ENCODE peak calls at places on chromosomes 3 and 15, in six cellular contexts. One of them, this sample, is unnamed.
A peak's percentile ranks its signal among the peaks of the same experiment; 100 is the strongest.

GRCh38 chr3:10366681-10367101 is 45.8 kb upstream of the SEC13 start:
- DNase-seq in CD4-positive, alpha-beta memory T cell: no peak
- DNase-seq in stimulated activated CD8-positive, alpha-beta memory T cell treated with anti-CD3 and anti-CD28 coated beads, Interleukin-12 subunit alpha, Interleukin-12 subunit beta, amount 100 ng/mL, for 4 hours: no peak
- DNase-seq in T-helper 2 cell: no peak
- DNase-seq in osteocyte: no peak
- DNase-seq in HEK293T: no peak
- DNase-seq in this sample: peak; percentile 78

GRCh38 chr3:179837374-179837773 is 184.5 kb downstream of the USP13 start:
- DNase-seq in CD4-positive, alpha-beta memory T cell: no peak
- DNase-seq in stimulated activated CD8-positive, alpha-beta memory T cell treated with anti-CD3 and anti-CD28 coated beads, Interleukin-12 subunit alpha, Interleukin-12 subunit beta, amount 100 ng/mL, for 4 hours: no peak
- DNase-seq in T-helper 2 cell: no peak
- DNase-seq in osteocyte: no peak
- DNase-seq in HEK293T: no peak
- DNase-seq in this sample: no peak

GRCh38 chr3:30668051-30668609 is 61.7 kb downstream of the TGFBR2 start:
- DNase-seq in CD4-positive, alpha-beta memory T cell: no peak
- DNase-seq in stimulated activated CD8-positive, alpha-beta memory T cell treated with anti-CD3 and anti-CD28 coated beads, Interleukin-12 subunit alpha, Interleukin-12 subunit beta, amount 100 ng/mL, for 4 hours: no peak
- DNase-seq in T-helper 2 cell: no peak
- DNase-seq in osteocyte: no peak
- DNase-seq in HEK293T: no peak
- DNase-seq in this sample: peak; percentile 7

GRCh38 chr15:100932676-100933348 is 13.7 kb downstream of the LRRK1 start:
- DNase-seq in CD4-positive, alpha-beta memory T cell: no peak
- DNase-seq in stimulated activated CD8-positive, alpha-beta memory T cell treated with anti-CD3 and anti-CD28 coated beads, Interleukin-12 subunit alpha, Interleukin-12 subunit beta, amount 100 ng/mL, for 4 hours: no peak
- DNase-seq in T-helper 2 cell: no peak
- DNase-seq in osteocyte: peak; percentile 66
- DNase-seq in HEK293T: no peak
- DNase-seq in this sample: peak; percentile 56

GRCh38 chr3:117255736-117256135 is 546.2 kb downstream of the TUSC7 start:
- DNase-seq in CD4-positive, alpha-beta memory T cell: no peak
- DNase-seq in stimulated activated CD8-positive, alpha-beta memory T cell treated with anti-CD3 and anti-CD28 coated beads, Interleukin-12 subunit alpha, Interleukin-12 subunit beta, amount 100 ng/mL, for 4 hours: no peak
- DNase-seq in T-helper 2 cell: no peak
- DNase-seq in osteocyte: no peak
- DNase-seq in HEK293T: no peak
- DNase-seq in this sample: no peak

GRCh38 chr15:54594115-54594514 is 602.6 kb downstream of the RSL24D1 start:
- DNase-seq in CD4-positive, alpha-beta memory T cell: no peak
- DNase-seq in stimulated activated CD8-positive, alpha-beta memory T cell treated with anti-CD3 and anti-CD28 coated beads, Interleukin-12 subunit alpha, Interleukin-12 subunit beta, amount 100 ng/mL, for 4 hours: no peak
- DNase-seq in T-helper 2 cell: no peak
- DNase-seq in osteocyte: no peak
- DNase-seq in HEK293T: no peak
- DNase-seq in this sample: no peak

GRCh38 chr3:13479332-13479581 is 849 bp upstream of the HDAC11 start:
- DNase-seq in CD4-positive, alpha-beta memory T cell: no peak
- DNase-seq in stimulated activated CD8-positive, alpha-beta memory T cell treated with anti-CD3 and anti-CD28 coated beads, Interleukin-12 subunit alpha, Interleukin-12 subunit beta, amount 100 ng/mL, for 4 hours: peak; percentile 25
- DNase-seq in T-helper 2 cell: peak; percentile 22
- DNase-seq in osteocyte: no peak
- DNase-seq in HEK293T: peak; percentile 37
- DNase-seq in this sample: peak; percentile 86

GRCh38 chr15:78044407-78045155 is 32.9 kb downstream of the TBC1D2B start:
- DNase-seq in CD4-positive, alpha-beta memory T cell: peak; percentile 38
- DNase-seq in stimulated activated CD8-positive, alpha-beta memory T cell treated with anti-CD3 and anti-CD28 coated beads, Interleukin-12 subunit alpha, Interleukin-12 subunit beta, amount 100 ng/mL, for 4 hours: no peak
- DNase-seq in T-helper 2 cell: no peak
- DNase-seq in osteocyte: no peak
- DNase-seq in HEK293T: no peak
- DNase-seq in this sample: no peak

GRCh38 chr15:22786868-22787698 is 639 bp downstream of the NIPA1 start:
- DNase-seq in CD4-positive, alpha-beta memory T cell: no peak
- DNase-seq in stimulated activated CD8-positive, alpha-beta memory T cell treated with anti-CD3 and anti-CD28 coated beads, Interleukin-12 subunit alpha, Interleukin-12 subunit beta, amount 100 ng/mL, for 4 hours: peak; percentile 4
- DNase-seq in T-helper 2 cell: no peak
- DNase-seq in osteocyte: no peak
- DNase-seq in HEK293T: peak; percentile 16
- DNase-seq in this sample: peak; percentile 84

GRCh38 chr15:39142500-39142899 is 438.4 kb upstream of the THBS1 start:
- DNase-seq in CD4-positive, alpha-beta memory T cell: no peak
- DNase-seq in stimulated activated CD8-positive, alpha-beta memory T cell treated with anti-CD3 and anti-CD28 coated beads, Interleukin-12 subunit alpha, Interleukin-12 subunit beta, amount 100 ng/mL, for 4 hours: no peak
- DNase-seq in T-helper 2 cell: no peak
- DNase-seq in osteocyte: no peak
- DNase-seq in HEK293T: no peak
- DNase-seq in this sample: no peak

GRCh38 chr3:29513236-29513635 is 232.4 kb downstream of the RBMS3 start:
- DNase-seq in CD4-positive, alpha-beta memory T cell: no peak
- DNase-seq in stimulated activated CD8-positive, alpha-beta memory T cell treated with anti-CD3 and anti-CD28 coated beads, Interleukin-12 subunit alpha, Interleukin-12 subunit beta, amount 100 ng/mL, for 4 hours: no peak
- DNase-seq in T-helper 2 cell: no peak
- DNase-seq in osteocyte: no peak
- DNase-seq in HEK293T: no peak
- DNase-seq in this sample: no peak

This sample was measured in H7.